ENCODE peak calls at places on chromosomes 13 and 19, in ten cellular contexts. A, W, I, U, P, N, Q, L, X and D are unnamed samples.

GRCh38 chr19:42115705-42116104 is 16.5 kb downstream of the POU2F2 start:
- DNase-seq in A (no peak), W (no peak), I (no peak), U (no peak), P (no peak), N (no peak), Q (no peak), L (no peak), X (no peak), D (no peak)

GRCh38 chr19:52748336-52748950 is 13.6 kb upstream of the ZNF611 start:
- DNase-seq in A (no peak), W (no peak), I (no peak), U (peak; percentile 48), P (peak; percentile 36), N (no peak), Q (no peak), L (no peak), X (no peak), D (peak; percentile 1)

GRCh38 chr13:76620036-76620435 is 266.2 kb downstream of the KCTD12 start:
- DNase-seq in A (no peak), W (no peak), I (no peak), U (peak; percentile 3), P (no peak), N (no peak), Q (no peak), L (no peak), X (no peak), D (no peak)

GRCh38 chr13:21014666-21015170 is 46.7 kb downstream of the LATS2 start:
- DNase-seq in A (no peak), W (no peak), I (no peak), U (peak; percentile 90), P (peak; percentile 65), N (peak; percentile 66), Q (no peak), L (peak; percentile 70), X (peak; percentile 88), D (peak; percentile 58)

GRCh38 chr13:33123066-33123940 is 107.1 kb downstream of the KL start:
- DNase-seq in A (peak; percentile 73), W (peak; percentile 23), I (no peak), U (peak; percentile 77), P (no peak), N (peak; percentile 48), Q (no peak), L (no peak), X (no peak), D (no peak)

GRCh38 chr13:85509512-85509911 is 289.7 kb downstream of the SLITRK6 start:
- DNase-seq in A (no peak), W (no peak), I (no peak), U (no peak), P (no peak), N (no peak), Q (no peak), L (no peak), X (no peak), D (peak; percentile 26)

GRCh38 chr19:4152241-4152998 is 1.0 kb upstream of the CREB3L3 start:
- DNase-seq in A (no peak), W (no peak), I (no peak), U (no peak), P (no peak), N (no peak), Q (no peak), L (no peak), X (no peak), D (no peak)

GRCh38 chr13:99987180-99988047 is 5.8 kb downstream of the ZIC2 start:
- DNase-seq in A (no peak), W (no peak), I (no peak), U (no peak), P (no peak), N (no peak), Q (no peak), L (no peak), X (no peak), D (no peak)

GRCh38 chr19:10037367-10037766 is 24.1 kb downstream of the RDH8 start:
- DNase-seq in A (no peak), W (no peak), I (no peak), U (no peak), P (no peak), N (no peak), Q (no peak), L (peak; percentile 85), X (no peak), D (no peak)

GRCh38 chr13:71522976-71523517 is 344.0 kb downstream of the DACH1 start:
- DNase-seq in A (no peak), W (no peak), I (no peak), U (no peak), P (no peak), N (no peak), Q (no peak), L (no peak), X (no peak), D (no peak)

GRCh38 chr19:34452671-34453253 is 24.6 kb downstream of the UBA2 start:
- DNase-seq in A (no peak), W (no peak), I (no peak), U (no peak), P (no peak), N (no peak), Q (no peak), L (no peak), X (no peak), D (no peak)

GRCh38 chr13:85724554-85725432 is 74.4 kb downstream of the SLITRK6 start:
- DNase-seq in A (no peak), W (no peak), I (peak; percentile 31), U (no peak), P (no peak), N (no peak), Q (no peak), L (no peak), X (no peak), D (no peak)

GRCh38 chr19:3945838-3946237 is 13.0 kb downstream of the NMRK2 start:
- DNase-seq in A (no peak), W (no peak), I (no peak), U (peak; percentile 32), P (peak; percentile 64), N (no peak), Q (no peak), L (no peak), X (no peak), D (no peak)

GRCh38 chr19:40744554-40745401 is 5.5 kb downstream of the ACTMAP start:
- DNase-seq in A (no peak), W (no peak), I (no peak), U (no peak), P (no peak), N (no peak), Q (no peak), L (no peak), X (no peak), D (no peak)

GRCh38 chr13:87087741-87088140 is 583.4 kb upstream of the SLITRK5 start:
- DNase-seq in A (no peak), W (no peak), I (no peak), U (peak; percentile 3), P (no peak), N (no peak), Q (no peak), L (no peak), X (no peak), D (no peak)

GRCh38 chr13:98199480-98199879 is 22.4 kb upstream of the RNF113B start:
- DNase-seq in A (no peak), W (no peak), I (no peak), U (no peak), P (no peak), N (no peak), Q (no peak), L (no peak), X (no peak), D (no peak)

GRCh38 chr13:111282997-111283396 is 37.4 kb upstream of the TEX29 start:
- DNase-seq in A (no peak), W (no peak), I (no peak), U (no peak), P (no peak), N (no peak), Q (no peak), L (no peak), X (no peak), D (no peak)

GRCh38 chr13:59787679-59788078 is 376.0 kb downstream of the DIAPH3 start:
- DNase-seq in A (no peak), W (no peak), I (no peak), U (no peak), P (no peak), N (no peak), Q (no peak), L (no peak), X (no peak), D (no peak)

GRCh38 chr19:574658-575526 is 2.5 kb downstream of the BSG start:
- DNase-seq in A (no peak), W (peak; percentile 62), I (peak; percentile 56), U (peak; percentile 60), P (no peak), N (peak; percentile 75), Q (no peak), L (peak; percentile 81), X (no peak), D (no peak)